ENCODE peak calls at places on chromosome 17, in five cellular contexts. Y, X, D, V and H are unnamed samples.

GRCh38 chr17:44385287-44386181 is 3.9 kb downstream of the ITGA2B start:
- DNase-seq in D (peak; percentile 94), Y (peak; percentile 79), V (peak; percentile 72), X (peak; percentile 89), H (peak; percentile 20)

GRCh38 chr17:67260051-67260987 is 15.3 kb upstream of the HELZ start:
- DNase-seq in V (no peak), D (no peak), X (peak; percentile 62), Y (no peak), H (peak; percentile 99)

GRCh38 chr17:46795379-46795952 is 23.0 kb downstream of the WNT3 start:
- DNase-seq in V (no peak), X (no peak), Y (no peak), D (no peak), H (no peak)

GRCh38 chr17:75874323-75875181 is 3.8 kb downstream of the TRIM47 start:
- DNase-seq in Y (no peak), V (no peak), D (no peak), X (no peak), H (no peak)

GRCh38 chr17:6811520-6811919 is 20.0 kb downstream of the TEKT1 start:
- DNase-seq in X (no peak), D (no peak), V (no peak), Y (no peak), H (no peak)

GRCh38 chr17:48393271-48393670 is 36.7 kb downstream of the SKAP1 start:
- DNase-seq in V (no peak), Y (no peak), D (no peak), X (no peak), H (no peak)

GRCh38 chr17:44628234-44629188 is 27.8 kb upstream of the MEIOC start:
- DNase-seq in D (peak; percentile 96), Y (peak; percentile 20), V (no peak), X (peak; percentile 19), H (no peak)

GRCh38 chr17:78901806-78902205 is 1.2 kb downstream of the CEP295NL start:
- DNase-seq in Y (no peak), X (no peak), V (no peak), D (no peak), H (no peak)

GRCh38 chr17:19376799-19377198 is 1.5 kb upstream of the MAPK7 start:
- DNase-seq in X (no peak), D (no peak), V (no peak), Y (no peak), H (no peak)

GRCh38 chr17:9725575-9725974 is 65.8 kb downstream of the DHRS7C start:
- DNase-seq in V (no peak), X (no peak), Y (no peak), D (peak; percentile 77), H (no peak)

GRCh38 chr17:59853168-59853918 is 39.4 kb downstream of the TUBD1 start:
- DNase-seq in V (peak; percentile 43), D (peak; percentile 16), Y (peak; percentile 85), X (peak; percentile 84), H (no peak)

GRCh38 chr17:32525116-32525515 is 38.3 kb downstream of the CDK5R1 start:
- DNase-seq in D (no peak), Y (no peak), V (no peak), X (no peak), H (no peak)

GRCh38 chr17:51820252-51820651 is 338.3 kb downstream of the CA10 start:
- DNase-seq in Y (no peak), V (no peak), X (peak; percentile 25), D (no peak), H (no peak)

GRCh38 chr17:64096037-64096436 is 33.9 kb downstream of the ERN1 start:
- DNase-seq in D (no peak), X (no peak), Y (no peak), V (no peak), H (no peak)

GRCh38 chr17:45320931-45321461 is 4.2 kb upstream of the MAP3K14 start:
- DNase-seq in Y (peak; percentile 89), X (peak; percentile 84), V (no peak), D (no peak), H (no peak)

GRCh38 chr17:57588086-57588485 is 157.0 kb downstream of the CCDC182 start:
- DNase-seq in Y (no peak), X (no peak), V (no peak), D (peak; percentile 73), H (no peak)

DNA sequence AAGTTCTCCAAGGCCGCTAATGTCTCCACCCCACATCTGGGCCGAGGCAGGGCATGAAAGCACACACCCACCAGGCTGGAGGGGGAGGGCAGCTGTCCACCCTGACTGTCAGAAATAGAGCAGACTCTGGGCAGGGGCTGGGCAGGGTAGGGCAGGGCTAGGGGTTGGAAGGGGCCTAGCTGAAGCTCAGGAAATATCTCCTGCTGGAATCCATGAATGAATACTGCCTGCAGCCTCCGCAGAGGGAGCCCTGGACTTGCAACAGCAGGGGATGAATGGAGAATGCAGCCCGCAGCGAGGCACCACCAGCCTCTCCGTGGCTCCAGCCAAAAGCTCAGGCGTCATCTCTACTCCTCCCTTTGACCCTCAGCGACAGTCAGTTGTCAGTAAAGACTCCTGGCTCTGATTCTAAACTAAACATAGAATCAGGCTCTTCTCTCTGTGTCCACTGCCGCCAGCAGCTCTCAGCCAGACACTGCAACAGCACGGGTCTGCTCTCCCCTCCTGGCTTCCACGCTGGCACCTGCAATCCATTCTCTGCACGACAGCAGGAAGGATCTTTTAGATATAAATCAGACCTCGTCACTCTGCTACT is 23.9 kb upstream of the NGFR start:
- DNase-seq in D (peak; percentile 52), X (peak; percentile 37), Y (no peak), V (no peak), H (no peak)
- H3K27ac ChIP-seq in D (no peak overlapping the region), X (no peak overlapping the region), Y (no peak overlapping the region), V (no peak overlapping the region), H (peak overlapping the region; percentile 42)

DNA sequence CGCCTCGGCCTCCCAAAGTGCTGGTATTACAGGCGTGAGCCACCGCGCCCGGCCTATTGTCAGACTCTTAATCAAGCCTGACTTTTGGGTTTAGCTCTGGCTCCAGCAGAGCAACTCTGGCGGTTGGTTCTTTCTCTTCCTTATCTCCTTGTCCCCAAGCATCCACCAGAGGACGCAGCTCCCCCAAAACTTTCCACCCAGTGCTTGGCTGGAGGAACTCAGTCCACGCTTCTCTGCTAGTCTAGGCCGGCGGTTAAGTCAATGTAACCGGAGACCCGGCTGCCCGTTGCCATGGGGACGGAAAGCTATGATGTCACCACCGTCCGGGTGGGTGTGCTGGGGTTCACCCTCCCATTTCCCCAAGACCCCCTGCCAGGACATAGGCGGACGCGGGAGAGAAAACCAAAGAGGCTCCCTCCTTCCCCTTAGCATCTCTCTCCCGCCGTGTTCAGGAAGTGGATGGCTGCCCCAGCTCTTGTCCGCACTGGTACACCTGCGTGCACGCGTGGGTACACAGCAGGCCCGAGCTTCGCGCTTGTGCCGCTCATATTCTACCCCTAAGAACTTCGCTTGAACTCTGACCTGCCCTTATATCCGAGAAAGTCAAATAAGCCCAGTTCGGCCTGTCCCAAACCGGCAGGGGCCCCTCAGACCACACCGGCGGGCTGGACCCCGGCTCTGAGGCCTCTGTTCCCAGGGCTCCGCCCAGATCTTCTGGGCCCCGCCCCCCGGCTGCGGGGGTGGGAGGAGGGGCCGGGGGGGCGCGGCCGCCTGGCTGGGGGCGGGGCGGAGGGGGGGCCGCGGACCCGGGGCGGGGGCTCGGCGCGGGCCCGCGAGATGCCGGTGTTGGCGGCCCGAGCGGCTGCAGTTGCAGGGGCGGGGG is at the start of gene RND2:
- DNase-seq in V (peak; percentile 84), D (peak; percentile 97), Y (peak; percentile 93), X (peak; percentile 95), H (peak; percentile 63)
- TF ChIP-seq EZH2 in V (no peak), D (no peak), Y (no peak), X (no peak), H (no peak)

DNA sequence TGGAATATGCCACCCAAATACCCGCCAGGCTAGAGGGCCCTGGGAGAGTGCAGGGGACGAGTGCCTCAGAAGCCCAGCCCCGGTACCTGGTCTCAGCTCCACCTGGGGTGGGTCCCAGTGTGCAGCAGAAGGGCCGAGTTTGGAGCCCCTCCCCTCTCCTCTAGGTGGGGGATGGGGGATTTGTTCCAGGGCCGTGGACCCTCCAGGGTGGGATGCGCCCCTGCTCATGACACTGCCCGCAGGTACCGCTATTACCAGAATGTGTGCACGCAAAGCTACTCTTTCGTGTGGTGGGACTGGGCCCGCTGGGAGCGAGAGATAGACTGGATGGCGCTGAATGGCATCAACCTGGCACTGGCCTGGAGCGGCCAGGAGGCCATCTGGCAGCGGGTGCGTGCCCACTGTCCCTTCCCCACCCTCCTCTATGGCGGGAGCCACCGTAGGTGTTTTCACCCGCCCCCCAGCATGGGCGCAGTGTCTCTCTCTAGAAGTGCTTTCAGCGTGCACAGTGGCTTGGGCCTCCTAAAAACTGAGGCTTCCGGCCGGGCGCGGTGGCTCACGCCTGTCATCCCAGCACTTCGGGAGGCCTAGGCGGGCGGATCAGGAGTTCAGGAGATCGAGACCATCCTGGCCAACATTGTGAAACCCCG is 1.2 kb downstream of the NAGLU start:
- DNase-seq in V (no peak), X (peak; percentile 7), D (no peak), Y (no peak), H (no peak)
- H3K27ac ChIP-seq in V (peak overlapping the region; percentile 59), X (peak overlapping the region; percentile 77), D (no peak overlapping the region), Y (no peak overlapping the region), H (no peak overlapping the region)

GRCh38 chr17:11720816-11721215 is 122.5 kb downstream of the DNAH9 start:
- DNase-seq in D (no peak), V (no peak), Y (no peak), X (no peak), H (no peak)

GRCh38 chr17:11719852-11720251 is 121.6 kb downstream of the DNAH9 start:
- DNase-seq in Y (no peak), X (no peak), V (no peak), D (no peak), H (no peak)

DNA sequence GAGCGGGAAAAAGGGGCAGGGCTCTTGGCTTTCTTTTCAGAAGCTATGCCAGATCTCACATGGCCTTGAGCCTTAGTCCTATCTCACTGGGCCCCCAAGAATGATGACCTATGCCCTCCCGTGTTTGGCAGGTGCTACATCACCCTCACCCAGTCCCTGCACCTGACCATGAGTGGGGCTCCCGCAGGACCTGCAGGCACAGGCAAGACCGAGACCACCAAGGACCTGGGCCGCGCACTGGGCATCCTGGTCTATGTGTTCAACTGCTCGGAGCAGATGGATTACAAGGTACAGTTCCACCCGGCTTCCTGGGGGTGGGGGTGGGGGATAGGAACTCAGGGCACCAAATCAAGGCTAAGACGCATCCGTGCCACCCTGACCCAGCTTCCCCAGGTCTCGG is 120.9 kb downstream of the DNAH9 start:
- DNase-seq in X (no peak), Y (no peak), V (no peak), D (no peak), H (no peak)
- TF ChIP-seq EZH2 in X (no peak), Y (no peak), V (no peak), D (no peak), H (no peak)

GRCh38 chr17:4859816-4860625 is 26.9 kb downstream of the MINK1 start:
- DNase-seq in D (no peak), V (no peak), X (no peak), Y (no peak), H (no peak)
- H3K27ac ChIP-seq in D (peak overlapping the region; percentile 53), V (no peak overlapping the region), X (no peak overlapping the region), Y (no peak overlapping the region), H (no peak overlapping the region)